ENCODE peak calls at places on chromosomes 13 and 19, in five cellular contexts. One of them, this sample, is unnamed.

GRCh38 chr19:1401138-1401888 is at the start of gene GAMT:
- DNase-seq in A549: no peak
- DNase-seq in transverse colon: peak
- DNase-seq in foreskin fibroblast: no peak
- DNase-seq in fibroblast of mammary gland: no peak
- DNase-seq in this sample: peak

GRCh38 chr19:51771369-51771768 is 10.4 kb downstream of the FPR2 start:
- DNase-seq in A549: no peak
- DNase-seq in transverse colon: no peak
- DNase-seq in foreskin fibroblast: no peak
- DNase-seq in fibroblast of mammary gland: no peak
- DNase-seq in this sample: peak

GRCh38 chr19:855142-855541 is 3.0 kb downstream of the ELANE start:
- DNase-seq in A549: no peak
- DNase-seq in transverse colon: no peak
- DNase-seq in foreskin fibroblast: no peak
- DNase-seq in fibroblast of mammary gland: no peak
- DNase-seq in this sample: no peak

GRCh38 chr13:42396501-42396900 is 124.5 kb downstream of the AKAP11 start:
- DNase-seq in A549: no peak
- DNase-seq in transverse colon: no peak
- DNase-seq in foreskin fibroblast: no peak
- DNase-seq in fibroblast of mammary gland: no peak
- DNase-seq in this sample: no peak

GRCh38 chr13:111066544-111066943 is 48.6 kb upstream of the ARHGEF7 start:
- DNase-seq in A549: no peak
- DNase-seq in transverse colon: no peak
- DNase-seq in foreskin fibroblast: no peak
- DNase-seq in fibroblast of mammary gland: no peak
- DNase-seq in this sample: no peak

GRCh38 chr19:5891938-5892771 is 11.4 kb downstream of the NDUFA11 start:
- DNase-seq in A549: peak
- DNase-seq in transverse colon: peak
- DNase-seq in foreskin fibroblast: peak
- DNase-seq in fibroblast of mammary gland: peak
- DNase-seq in this sample: peak

GRCh38 chr19:6108721-6109633 is 1.3 kb downstream of the RFX2 start:
- DNase-seq in A549: no peak
- DNase-seq in transverse colon: peak
- DNase-seq in foreskin fibroblast: peak
- DNase-seq in fibroblast of mammary gland: peak
- DNase-seq in this sample: peak

GRCh38 chr13:44312898-44313551 is 60.6 kb upstream of the SERP2 start:
- DNase-seq in A549: peak
- DNase-seq in transverse colon: no peak
- DNase-seq in foreskin fibroblast: peak
- DNase-seq in fibroblast of mammary gland: peak
- DNase-seq in this sample: peak

GRCh38 chr13:77863037-77863630 is 55.5 kb downstream of the EDNRB start:
- DNase-seq in A549: no peak
- DNase-seq in transverse colon: no peak
- DNase-seq in foreskin fibroblast: no peak
- DNase-seq in fibroblast of mammary gland: no peak
- DNase-seq in this sample: no peak

GRCh38 chr13:45779901-45780300 is 71.7 kb downstream of the SIAH3 start:
- DNase-seq in A549: no peak
- DNase-seq in transverse colon: no peak
- DNase-seq in foreskin fibroblast: no peak
- DNase-seq in fibroblast of mammary gland: no peak
- DNase-seq in this sample: no peak

GRCh38 chr13:113402471-113403254 is 38.7 kb upstream of the GRTP1 start:
- DNase-seq in A549: no peak
- DNase-seq in transverse colon: no peak
- DNase-seq in foreskin fibroblast: no peak
- DNase-seq in fibroblast of mammary gland: no peak
- DNase-seq in this sample: no peak

GRCh38 chr13:62040806-62041205 is 625.2 kb upstream of the PCDH20 start:
- DNase-seq in A549: no peak
- DNase-seq in transverse colon: no peak
- DNase-seq in foreskin fibroblast: no peak
- DNase-seq in fibroblast of mammary gland: no peak
- DNase-seq in this sample: no peak

GRCh38 chr13:48437381-48437780 is 24.5 kb upstream of the LPAR6 start:
- DNase-seq in A549: no peak
- DNase-seq in transverse colon: peak
- DNase-seq in foreskin fibroblast: no peak
- DNase-seq in fibroblast of mammary gland: peak
- DNase-seq in this sample: peak

GRCh38 chr13:59651479-59651878 is 512.2 kb downstream of the DIAPH3 start:
- DNase-seq in A549: no peak
- DNase-seq in transverse colon: no peak
- DNase-seq in foreskin fibroblast: no peak
- DNase-seq in fibroblast of mammary gland: no peak
- DNase-seq in this sample: no peak

GRCh38 chr13:26719356-26719945 is 41.1 kb downstream of the GPR12 start:
- DNase-seq in A549: no peak
- DNase-seq in transverse colon: no peak
- DNase-seq in foreskin fibroblast: peak
- DNase-seq in fibroblast of mammary gland: no peak
- DNase-seq in this sample: no peak
- TF ChIP-seq CTCF in A549: no peak
- TF ChIP-seq CTCF in transverse colon: no peak
- TF ChIP-seq CTCF in foreskin fibroblast: peak
- TF ChIP-seq CTCF in fibroblast of mammary gland: peak
- TF ChIP-seq CTCF in this sample: peak

GRCh38 chr19:48717059-48717395 is 2.5 kb downstream of the MAMSTR start:
- DNase-seq in A549: no peak
- DNase-seq in transverse colon: no peak
- DNase-seq in foreskin fibroblast: no peak
- DNase-seq in fibroblast of mammary gland: peak
- DNase-seq in this sample: no peak
- H3K4me3 ChIP-seq in A549: no peak
- H3K4me3 ChIP-seq in transverse colon: peak
- H3K4me3 ChIP-seq in foreskin fibroblast: peak
- H3K4me3 ChIP-seq in fibroblast of mammary gland: peak
- H3K4me3 ChIP-seq in this sample: peak

GRCh38 chr19:42090687-42091086 is 14.7 kb downstream of the ZNF574 start:
- DNase-seq in A549: no peak
- DNase-seq in transverse colon: peak
- DNase-seq in foreskin fibroblast: no peak
- DNase-seq in fibroblast of mammary gland: no peak
- DNase-seq in this sample: no peak

GRCh38 chr19:42089772-42090171 is 13.8 kb downstream of the ZNF574 start:
- DNase-seq in A549: no peak
- DNase-seq in transverse colon: no peak
- DNase-seq in foreskin fibroblast: no peak
- DNase-seq in fibroblast of mammary gland: no peak
- DNase-seq in this sample: no peak

GRCh38 chr19:42091300-42092266 is 15.6 kb downstream of the ZNF574 start:
- DNase-seq in A549: no peak
- DNase-seq in transverse colon: peak
- DNase-seq in foreskin fibroblast: peak
- DNase-seq in fibroblast of mammary gland: peak
- DNase-seq in this sample: peak

GRCh38 chr19:42093505-42093904 is 17.5 kb downstream of the ZNF574 start:
- DNase-seq in A549: no peak
- DNase-seq in transverse colon: no peak
- DNase-seq in foreskin fibroblast: no peak
- DNase-seq in fibroblast of mammary gland: no peak
- DNase-seq in this sample: no peak

DNA sequence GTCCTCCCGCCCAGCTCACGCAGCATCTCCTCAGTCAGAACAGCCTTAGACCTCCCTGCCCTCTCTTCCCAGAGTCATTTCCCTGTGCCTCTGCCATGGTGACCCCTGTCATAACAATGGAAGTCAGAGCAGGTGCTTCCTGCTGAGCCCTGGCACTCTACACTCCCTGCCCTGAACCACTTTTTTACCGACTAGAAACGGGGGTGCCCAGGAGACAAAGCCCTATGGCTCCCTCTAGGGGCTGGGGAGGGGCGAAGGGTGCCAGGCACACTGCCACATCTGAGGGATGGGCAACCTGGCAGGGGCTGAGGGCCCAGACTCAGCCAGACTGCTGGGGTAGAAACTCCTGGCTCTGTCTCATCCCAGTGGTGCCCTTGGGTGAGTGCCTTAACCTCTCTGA is 16.4 kb downstream of the ZNF574 start:
- DNase-seq in A549: peak
- DNase-seq in transverse colon: peak
- DNase-seq in foreskin fibroblast: no peak
- DNase-seq in fibroblast of mammary gland: no peak
- DNase-seq in this sample: peak
- TF ChIP-seq CTCF in A549: peak
- TF ChIP-seq CTCF in transverse colon: peak
- TF ChIP-seq CTCF in foreskin fibroblast: peak
- TF ChIP-seq CTCF in fibroblast of mammary gland: peak
- TF ChIP-seq CTCF in this sample: peak

GRCh38 chr19:30449673-30450072 is 77.5 kb downstream of the ZNF536 start:
- DNase-seq in A549: no peak
- DNase-seq in transverse colon: no peak
- DNase-seq in foreskin fibroblast: no peak
- DNase-seq in fibroblast of mammary gland: no peak
- DNase-seq in this sample: no peak
- H3K4me3 ChIP-seq in A549: no peak
- H3K4me3 ChIP-seq in transverse colon: no peak
- H3K4me3 ChIP-seq in foreskin fibroblast: peak
- H3K4me3 ChIP-seq in fibroblast of mammary gland: no peak
- H3K4me3 ChIP-seq in this sample: no peak

GRCh38 chr19:33311326-33311682 is 9.0 kb upstream of the CEBPA start:
- DNase-seq in A549: no peak
- DNase-seq in transverse colon: peak
- DNase-seq in foreskin fibroblast: no peak
- DNase-seq in fibroblast of mammary gland: no peak
- DNase-seq in this sample: no peak
- TF ChIP-seq CTCF in A549: peak
- TF ChIP-seq CTCF in transverse colon: peak
- TF ChIP-seq CTCF in foreskin fibroblast: no peak
- TF ChIP-seq CTCF in fibroblast of mammary gland: peak
- TF ChIP-seq CTCF in this sample: no peak